ENCODE peak calls at places on chromosomes 6 and 20, in eight cellular contexts. One of them, this sample, is unnamed.
A peak's percentile ranks its signal among the peaks of the same experiment; 100 is the strongest.

GRCh38 chr6:169837529-169838250 is 86.3 kb downstream of the ERMARD start:
- DNase-seq in GM23338: no peak
- DNase-seq in spleen: peak; percentile 59
- DNase-seq in breast epithelium: no peak
- DNase-seq in HCT116: no peak
- DNase-seq in K562: no peak
- DNase-seq in stomach: peak; percentile 17
- DNase-seq in prostate gland: no peak
- DNase-seq in this sample: peak; percentile 69

GRCh38 chr6:151617539-151617938 is 123.7 kb downstream of the CCDC170 start:
- DNase-seq in GM23338: no peak
- DNase-seq in spleen: no peak
- DNase-seq in breast epithelium: no peak
- DNase-seq in HCT116: no peak
- DNase-seq in K562: no peak
- DNase-seq in stomach: no peak
- DNase-seq in prostate gland: no peak
- DNase-seq in this sample: no peak

GRCh38 chr20:46990017-46990810 is 95.6 kb downstream of the EYA2 start:
- DNase-seq in GM23338: no peak
- DNase-seq in spleen: no peak
- DNase-seq in breast epithelium: peak; percentile 82
- DNase-seq in HCT116: no peak
- DNase-seq in K562: peak; percentile 81
- DNase-seq in stomach: no peak
- DNase-seq in prostate gland: peak; percentile 69
- DNase-seq in this sample: no peak

GRCh38 chr6:43669050-43669921 is 18.3 kb downstream of the MRPS18A start:
- DNase-seq in GM23338: peak; percentile 27
- DNase-seq in spleen: no peak
- DNase-seq in breast epithelium: peak; percentile 37
- DNase-seq in HCT116: no peak
- DNase-seq in K562: peak; percentile 40
- DNase-seq in stomach: peak; percentile 47
- DNase-seq in prostate gland: no peak
- DNase-seq in this sample: no peak

GRCh38 chr6:19802656-19803055 is 34.5 kb upstream of the ID4 start:
- DNase-seq in GM23338: no peak
- DNase-seq in spleen: no peak
- DNase-seq in breast epithelium: no peak
- DNase-seq in HCT116: no peak
- DNase-seq in K562: no peak
- DNase-seq in stomach: no peak
- DNase-seq in prostate gland: no peak
- DNase-seq in this sample: no peak

GRCh38 chr20:50281831-50282591 is 91.4 kb downstream of the CEBPB start:
- DNase-seq in GM23338: peak; percentile 78
- DNase-seq in spleen: no peak
- DNase-seq in breast epithelium: no peak
- DNase-seq in HCT116: no peak
- DNase-seq in K562: peak; percentile 69
- DNase-seq in stomach: no peak
- DNase-seq in prostate gland: no peak
- DNase-seq in this sample: no peak

GRCh38 chr20:59269396-59270025 is 30.9 kb upstream of the EDN3 start:
- DNase-seq in GM23338: no peak
- DNase-seq in spleen: no peak
- DNase-seq in breast epithelium: no peak
- DNase-seq in HCT116: no peak
- DNase-seq in K562: no peak
- DNase-seq in stomach: no peak
- DNase-seq in prostate gland: no peak
- DNase-seq in this sample: no peak

GRCh38 chr20:47351643-47352331 is 4.7 kb downstream of the ZMYND8 start:
- DNase-seq in GM23338: peak; percentile 81
- DNase-seq in spleen: peak; percentile 60
- DNase-seq in breast epithelium: no peak
- DNase-seq in HCT116: no peak
- DNase-seq in K562: peak; percentile 72
- DNase-seq in stomach: no peak
- DNase-seq in prostate gland: no peak
- DNase-seq in this sample: no peak

GRCh38 chr6:7730852-7731251 is 5.0 kb downstream of the BMP6 start:
- DNase-seq in GM23338: no peak
- DNase-seq in spleen: no peak
- DNase-seq in breast epithelium: no peak
- DNase-seq in HCT116: no peak
- DNase-seq in K562: no peak
- DNase-seq in stomach: no peak
- DNase-seq in prostate gland: no peak
- DNase-seq in this sample: no peak

GRCh38 chr6:8983202-8983688 is 547.9 kb upstream of the SLC35B3 start:
- DNase-seq in GM23338: peak; percentile 85
- DNase-seq in spleen: peak; percentile 84
- DNase-seq in breast epithelium: peak; percentile 38
- DNase-seq in HCT116: peak; percentile 61
- DNase-seq in K562: peak; percentile 68
- DNase-seq in stomach: peak; percentile 66
- DNase-seq in prostate gland: peak; percentile 33
- DNase-seq in this sample: no peak

GRCh38 chr6:143842468-143842901 is 653 bp upstream of the LTV1 start:
- DNase-seq in GM23338: no peak
- DNase-seq in spleen: no peak
- DNase-seq in breast epithelium: no peak
- DNase-seq in HCT116: no peak
- DNase-seq in K562: no peak
- DNase-seq in stomach: no peak
- DNase-seq in prostate gland: peak; percentile 10
- DNase-seq in this sample: no peak

GRCh38 chr6:68343901-68344300 is 291.2 kb upstream of the ADGRB3 start:
- DNase-seq in GM23338: peak; percentile 91
- DNase-seq in spleen: no peak
- DNase-seq in breast epithelium: no peak
- DNase-seq in HCT116: no peak
- DNase-seq in K562: peak; percentile 82
- DNase-seq in stomach: no peak
- DNase-seq in prostate gland: no peak
- DNase-seq in this sample: no peak

GRCh38 chr6:144219056-144219685 is 66.0 kb upstream of the UTRN start:
- DNase-seq in GM23338: peak; percentile 65
- DNase-seq in spleen: no peak
- DNase-seq in breast epithelium: no peak
- DNase-seq in HCT116: peak; percentile 40
- DNase-seq in K562: peak; percentile 62
- DNase-seq in stomach: no peak
- DNase-seq in prostate gland: no peak
- DNase-seq in this sample: no peak

GRCh38 chr6:28876702-28877101 is 47.1 kb downstream of the TRIM27 start:
- DNase-seq in GM23338: no peak
- DNase-seq in spleen: no peak
- DNase-seq in breast epithelium: no peak
- DNase-seq in HCT116: no peak
- DNase-seq in K562: no peak
- DNase-seq in stomach: no peak
- DNase-seq in prostate gland: no peak
- DNase-seq in this sample: no peak

GRCh38 chr20:49037962-49038387 is 8.1 kb upstream of the CSE1L start:
- DNase-seq in GM23338: no peak
- DNase-seq in spleen: no peak
- DNase-seq in breast epithelium: no peak
- DNase-seq in HCT116: no peak
- DNase-seq in K562: peak; percentile 67
- DNase-seq in stomach: no peak
- DNase-seq in prostate gland: no peak
- DNase-seq in this sample: no peak

GRCh38 chr20:48702388-48703041 is 125.3 kb downstream of the PREX1 start:
- DNase-seq in GM23338: peak; percentile 37
- DNase-seq in spleen: peak; percentile 54
- DNase-seq in breast epithelium: no peak
- DNase-seq in HCT116: no peak
- DNase-seq in K562: no peak
- DNase-seq in stomach: no peak
- DNase-seq in prostate gland: no peak
- DNase-seq in this sample: no peak

DNA sequence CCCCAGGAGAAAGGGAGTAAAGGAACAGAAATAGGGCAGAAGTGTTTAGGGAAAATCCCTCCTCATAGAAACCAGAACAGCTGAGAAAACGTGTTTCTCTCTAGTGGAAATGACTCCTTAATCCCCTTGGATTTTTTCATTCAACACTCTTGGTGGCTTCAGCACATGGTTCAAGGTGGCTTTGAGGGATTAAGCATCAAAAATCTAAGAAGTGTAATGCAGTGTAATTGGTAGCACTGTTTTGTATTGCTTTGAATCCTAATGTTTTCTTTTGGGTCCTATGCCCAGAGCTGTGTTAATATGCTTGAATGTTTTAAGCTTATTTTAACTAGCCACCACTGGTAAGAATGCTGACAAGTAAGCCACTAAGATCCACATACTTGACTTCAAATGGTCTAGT is 220.5 kb downstream of the OGFRL1 start:
- DNase-seq in GM23338: no peak
- DNase-seq in spleen: no peak
- DNase-seq in breast epithelium: no peak
- DNase-seq in HCT116: no peak
- DNase-seq in K562: no peak
- DNase-seq in stomach: no peak
- DNase-seq in prostate gland: no peak
- DNase-seq in this sample: no peak
- H3K27ac ChIP-seq in GM23338: no peak overlapping the region
- H3K27ac ChIP-seq in spleen: no peak overlapping the region
- H3K27ac ChIP-seq in breast epithelium: no peak overlapping the region
- H3K27ac ChIP-seq in HCT116: no peak overlapping the region
- H3K27ac ChIP-seq in K562: no peak overlapping the region
- H3K27ac ChIP-seq in stomach: no peak overlapping the region
- H3K27ac ChIP-seq in prostate gland: no peak overlapping the region
- H3K27ac ChIP-seq in this sample: no peak overlapping the region

DNA sequence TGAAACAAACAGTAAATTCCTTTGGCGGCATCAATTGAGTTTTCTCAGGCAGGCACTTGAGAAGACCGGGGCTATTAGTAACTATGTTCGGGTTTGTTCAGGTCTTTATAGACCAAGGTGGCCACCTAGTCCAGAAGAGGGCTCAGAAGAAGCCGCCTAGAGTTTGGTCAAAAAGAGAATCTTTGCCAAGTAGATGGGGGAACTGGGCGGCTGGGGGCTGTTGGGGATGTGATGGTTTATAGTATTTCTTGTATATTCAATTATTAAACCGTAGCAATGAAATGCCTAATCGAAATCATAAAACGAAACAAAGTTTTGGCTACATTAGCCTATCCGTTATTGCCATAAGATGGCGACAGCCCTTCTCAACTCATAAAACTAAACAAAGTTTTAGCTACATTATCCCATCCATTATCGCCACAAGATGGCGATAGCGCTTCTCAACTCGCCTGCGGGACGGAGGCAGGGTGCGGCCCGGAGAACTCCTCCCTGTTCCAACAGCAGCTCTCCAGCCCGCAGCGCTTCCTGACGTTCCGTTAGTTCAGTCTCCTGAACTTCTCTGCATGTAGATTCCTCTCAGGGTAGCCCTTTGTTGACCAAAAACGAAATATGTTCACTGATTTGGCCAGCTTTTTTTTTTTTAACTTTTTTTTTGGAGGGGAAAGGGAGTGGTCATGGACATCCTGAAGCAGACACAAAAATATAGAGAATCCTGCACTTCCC is 120.5 kb upstream of the PRSS16 start:
- DNase-seq in GM23338: peak; percentile 93
- DNase-seq in spleen: peak; percentile 94
- DNase-seq in breast epithelium: peak; percentile 80
- DNase-seq in HCT116: peak; percentile 85
- DNase-seq in K562: peak; percentile 97
- DNase-seq in stomach: peak; percentile 89
- DNase-seq in prostate gland: peak; percentile 86
- DNase-seq in this sample: no peak
- TF ChIP-seq POLR2AphosphoS5 in GM23338: no peak
- TF ChIP-seq POLR2AphosphoS5 in spleen: peak; percentile 90
- TF ChIP-seq POLR2AphosphoS5 in breast epithelium: peak; percentile 45
- TF ChIP-seq POLR2AphosphoS5 in HCT116: no peak
- TF ChIP-seq POLR2AphosphoS5 in K562: peak; percentile 95
- TF ChIP-seq POLR2AphosphoS5 in stomach: no peak
- TF ChIP-seq POLR2AphosphoS5 in prostate gland: peak; percentile 85
- TF ChIP-seq POLR2AphosphoS5 in this sample: peak; percentile 91

DNA sequence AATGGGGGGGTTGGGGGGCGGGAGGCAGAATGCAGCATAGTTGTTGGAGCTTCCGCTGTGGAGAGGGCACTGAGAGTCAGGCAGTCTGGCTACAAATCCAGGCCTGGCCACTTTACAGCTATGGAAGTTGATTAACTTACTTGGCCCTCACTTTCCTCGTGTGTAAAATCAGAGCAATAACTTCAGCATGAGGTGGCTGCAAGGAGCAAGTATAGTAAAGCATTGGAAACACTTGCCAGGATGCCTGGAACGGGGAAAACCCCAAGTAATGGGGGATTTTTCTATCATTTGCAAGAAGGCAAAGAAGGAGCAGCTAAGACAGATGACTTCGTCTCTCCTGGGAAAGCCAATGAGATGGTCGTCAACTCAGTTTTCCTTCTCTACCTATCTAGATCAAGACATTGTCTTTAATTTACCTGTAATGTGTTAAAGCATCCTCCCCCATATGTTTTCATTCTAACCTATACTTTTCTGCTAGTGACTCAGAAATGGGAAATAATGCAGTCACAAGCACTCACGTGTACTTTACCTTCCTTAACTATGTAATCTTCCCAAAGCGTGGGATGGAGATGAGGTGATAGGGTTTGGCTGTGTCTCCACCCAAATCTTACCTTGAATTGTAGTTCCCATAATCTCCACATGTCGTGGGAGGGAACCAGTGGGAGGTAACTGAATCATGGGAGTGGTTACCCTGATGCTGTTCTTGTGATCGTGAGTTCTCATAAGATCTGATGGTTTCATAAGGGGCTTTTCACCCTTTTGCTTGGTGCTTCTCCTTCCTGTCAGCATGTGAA is 35.6 kb downstream of the AGPAT4 start:
- DNase-seq in GM23338: no peak
- DNase-seq in spleen: no peak
- DNase-seq in breast epithelium: no peak
- DNase-seq in HCT116: no peak
- DNase-seq in K562: peak; percentile 53
- DNase-seq in stomach: no peak
- DNase-seq in prostate gland: no peak
- DNase-seq in this sample: no peak
- H3K4me3 ChIP-seq in GM23338: no peak overlapping the region
- H3K4me3 ChIP-seq in spleen: no peak overlapping the region
- H3K4me3 ChIP-seq in breast epithelium: no peak overlapping the region
- H3K4me3 ChIP-seq in HCT116: no peak overlapping the region
- H3K4me3 ChIP-seq in K562: no peak overlapping the region
- H3K4me3 ChIP-seq in stomach: no peak overlapping the region
- H3K4me3 ChIP-seq in prostate gland: no peak overlapping the region
- H3K4me3 ChIP-seq in this sample: no peak overlapping the region

DNA sequence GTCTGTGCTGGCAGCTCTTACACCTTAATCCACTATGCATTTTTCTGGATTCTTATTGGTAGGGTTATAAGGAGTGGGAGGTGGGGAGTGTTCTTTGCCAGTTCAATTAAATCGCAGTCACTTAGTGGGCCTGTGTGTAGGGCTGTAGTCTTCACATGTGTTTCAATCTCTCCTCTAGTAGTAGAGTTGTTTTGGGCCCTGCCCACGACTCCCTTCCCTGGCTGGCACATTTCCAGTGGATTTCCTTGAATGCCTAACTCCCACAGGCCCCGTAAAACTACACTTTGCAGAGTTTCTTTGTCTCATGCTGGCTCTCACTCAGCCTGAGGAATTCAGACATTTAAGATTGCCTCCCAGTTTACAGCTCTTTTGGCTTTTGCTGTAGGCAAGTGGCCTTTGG is 414.0 kb upstream of the OPRM1 start:
- DNase-seq in GM23338: peak; percentile 24
- DNase-seq in spleen: no peak
- DNase-seq in breast epithelium: no peak
- DNase-seq in HCT116: no peak
- DNase-seq in K562: no peak
- DNase-seq in stomach: no peak
- DNase-seq in prostate gland: no peak
- DNase-seq in this sample: no peak
- H3K27ac ChIP-seq in GM23338: no peak overlapping the region
- H3K27ac ChIP-seq in spleen: no peak overlapping the region
- H3K27ac ChIP-seq in breast epithelium: no peak overlapping the region
- H3K27ac ChIP-seq in HCT116: no peak overlapping the region
- H3K27ac ChIP-seq in K562: no peak overlapping the region
- H3K27ac ChIP-seq in stomach: no peak overlapping the region
- H3K27ac ChIP-seq in prostate gland: no peak overlapping the region
- H3K27ac ChIP-seq in this sample: no peak overlapping the region